ENCODE peak calls at places on chromosome X, in ten cellular contexts. T is choroid plexus epithelial cell, O is neural progenitor cell, C is uterus, Q is neural crest cell, I is GM12865, E is ovary, H is MCF 10A, Y is RWPE2, P is endothelial cell of umbilical vein. N is an unnamed sample.

GRCh38 chrX:149571770-149572169 is 15.5 kb downstream of the MAGEA9B start:
- DNase-seq in Y (no peak), Q (no peak), C (no peak), P (no peak), E (no peak), T (no peak), O (no peak), I (no peak), H (no peak), N (no peak)

GRCh38 chrX:65545456-65545855 is 10.9 kb upstream of the LAS1L start:
- DNase-seq in P (no peak), Q (no peak), O (no peak), H (no peak), E (no peak), I (no peak), T (no peak), C (no peak), Y (no peak), N (no peak)

GRCh38 chrX:2501246-2502102 is 698 bp upstream of the DHRSX start:
- DNase-seq in Y (no peak), H (no peak), T (no peak), O (no peak), I (no peak), P (no peak), E (no peak), Q (no peak), C (no peak), N (no peak)

GRCh38 chrX:67583171-67583570 is 39.4 kb downstream of the AR start:
- DNase-seq in P (no peak), T (no peak), H (no peak), E (no peak), I (no peak), Y (no peak), Q (no peak), C (no peak), O (no peak), N (no peak)

GRCh38 chrX:38878674-38879375 is 77.6 kb downstream of the MID1IP1 start:
- DNase-seq in P (no peak), Y (no peak), E (no peak), Q (no peak), C (no peak), I (no peak), O (no peak), H (no peak), T (no peak), N (no peak)

GRCh38 chrX:131626681-131627296 is 82.9 kb downstream of the OR13H1 start:
- DNase-seq in E (no peak), T (peak), H (peak), Y (no peak), I (no peak), C (no peak), O (peak), Q (no peak), P (no peak), N (no peak)

GRCh38 chrX:134484039-134484438 is 24.1 kb downstream of the HPRT1 start:
- DNase-seq in E (no peak), H (peak), Y (no peak), T (peak), I (peak), P (peak), Q (no peak), O (peak), C (no peak), N (no peak)

GRCh38 chrX:13778916-13779315 is 38.0 kb downstream of the GPM6B start:
- DNase-seq in E (no peak), Q (no peak), Y (no peak), I (no peak), O (peak), H (peak), T (peak), P (peak), C (no peak), N (no peak)

GRCh38 chrX:110394653-110395052 is 36.0 kb downstream of the RTL9 start:
- DNase-seq in H (peak), O (no peak), Q (no peak), E (no peak), C (no peak), Y (no peak), P (no peak), I (no peak), T (peak), N (no peak)

GRCh38 chrX:41621236-41621651 is 67.5 kb upstream of the GPR34 start:
- DNase-seq in T (peak), O (peak), E (no peak), C (no peak), Y (no peak), H (no peak), I (no peak), Q (no peak), P (peak), N (no peak)

GRCh38 chrX:47179221-47179927 is 14.3 kb upstream of the UBA1 start:
- DNase-seq in C (no peak), Q (no peak), P (no peak), I (no peak), O (no peak), E (no peak), T (peak), H (peak), Y (no peak), N (no peak)

GRCh38 chrX:21382715-21383114 is 8.5 kb downstream of the CNKSR2 start:
- DNase-seq in E (no peak), O (no peak), Y (no peak), P (no peak), I (no peak), Q (no peak), T (peak), C (no peak), H (no peak), N (no peak)

GRCh38 chrX:10507181-10507580 is 113.2 kb downstream of the MID1 start:
- DNase-seq in O (no peak), C (no peak), Q (no peak), H (no peak), T (peak), E (peak), Y (no peak), I (no peak), P (peak), N (no peak)

GRCh38 chrX:1727531-1728027 is 112.7 kb downstream of the ASMT start:
- DNase-seq in P (no peak), H (peak), Y (peak), O (no peak), T (no peak), E (no peak), Q (no peak), I (no peak), C (no peak), N (peak)

GRCh38 chrX:25020391-25021131 is 4.8 kb upstream of the ARX start:
- DNase-seq in Y (no peak), I (peak), C (no peak), H (peak), Q (peak), O (peak), E (peak), T (no peak), P (no peak), N (no peak)

GRCh38 chrX:129717902-129718301 is 20.9 kb upstream of the XPNPEP2 start:
- DNase-seq in Y (no peak), C (peak), O (no peak), I (no peak), H (peak), Q (no peak), T (peak), E (peak), P (no peak), N (no peak)

GRCh38 chrX:109281478-109282275 is 200.2 kb downstream of the GUCY2F start:
- DNase-seq in T (peak), P (peak), E (no peak), Q (no peak), O (peak), H (no peak), Y (no peak), I (peak), C (no peak), N (no peak)

DNA sequence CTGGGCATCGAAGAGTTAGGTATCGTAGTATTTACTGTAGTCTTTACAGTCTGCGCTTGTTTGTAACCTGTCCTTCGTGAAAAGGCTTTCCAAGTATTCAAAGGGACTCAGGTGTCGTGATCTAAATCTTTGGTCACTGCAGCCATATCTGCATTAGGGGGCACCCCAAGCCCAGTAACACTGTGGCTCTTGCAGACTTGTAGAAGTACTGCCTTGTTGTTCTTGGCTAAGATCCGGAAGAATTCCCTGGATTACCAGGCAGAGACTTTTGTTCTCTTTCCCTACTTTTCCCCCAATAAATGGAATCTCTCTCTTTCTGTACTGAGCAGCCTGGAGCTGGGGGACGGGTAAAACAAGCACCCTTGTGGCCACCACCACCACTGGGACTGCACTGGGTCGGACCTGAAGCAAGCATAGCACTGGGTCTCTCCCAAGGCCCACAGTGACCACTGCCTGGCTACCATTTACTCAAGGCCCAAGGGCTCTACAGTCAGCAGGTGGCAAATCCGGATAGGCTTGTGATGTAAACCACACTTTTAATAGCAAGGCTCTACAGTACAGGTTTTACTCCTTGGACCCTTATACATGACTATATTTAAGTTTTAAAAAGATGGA is 12.0 kb downstream of the CXorf58 start:
- DNase-seq in O (peak), T (no peak), H (peak), P (peak), Q (no peak), I (no peak), E (no peak), Y (no peak), C (no peak), N (no peak)
- TF ChIP-seq CTCF in O (peak), T (peak), H (no peak), P (peak), Q (no peak), I (no peak), E (no peak), Y (no peak), C (no peak), N (peak)

DNA sequence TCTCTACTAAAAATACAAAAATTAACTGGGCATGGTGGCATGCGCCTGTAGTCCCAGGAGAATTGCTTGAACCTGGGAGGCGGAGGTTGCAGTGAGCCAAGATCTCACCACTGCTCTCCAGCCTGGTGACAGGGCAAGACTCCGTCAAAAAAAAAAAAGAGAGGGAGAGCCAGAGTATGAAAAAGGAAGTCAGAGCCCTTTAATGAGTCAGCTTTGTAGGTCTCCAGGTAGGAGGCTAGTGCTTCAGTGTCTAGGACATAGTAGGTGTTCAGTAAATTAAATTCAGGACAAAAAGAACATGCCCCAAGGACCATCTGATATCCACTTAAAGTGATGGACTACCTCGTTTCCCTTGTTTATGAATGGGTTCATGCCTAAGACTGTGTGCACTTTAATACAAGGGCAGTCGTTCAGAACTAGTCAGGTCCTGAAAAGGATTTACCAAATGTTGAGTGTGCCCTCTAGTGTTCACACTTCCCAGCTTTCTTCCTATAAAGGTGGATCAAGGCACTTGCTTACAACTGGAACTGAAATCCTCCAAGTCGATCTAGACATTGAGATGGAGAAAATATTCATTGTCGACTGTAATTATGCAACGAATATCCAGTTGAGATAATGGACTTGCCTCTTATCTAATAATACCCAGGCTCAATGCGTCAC is 29.0 kb downstream of the F9 start:
- DNase-seq in H (peak), E (no peak), O (peak), P (peak), C (no peak), Q (peak), Y (no peak), T (peak), I (peak), N (no peak)
- TF ChIP-seq CTCF in H (peak), E (no peak), O (peak), P (peak), C (peak), Q (peak), Y (peak), T (peak), I (peak), N (peak)

DNA sequence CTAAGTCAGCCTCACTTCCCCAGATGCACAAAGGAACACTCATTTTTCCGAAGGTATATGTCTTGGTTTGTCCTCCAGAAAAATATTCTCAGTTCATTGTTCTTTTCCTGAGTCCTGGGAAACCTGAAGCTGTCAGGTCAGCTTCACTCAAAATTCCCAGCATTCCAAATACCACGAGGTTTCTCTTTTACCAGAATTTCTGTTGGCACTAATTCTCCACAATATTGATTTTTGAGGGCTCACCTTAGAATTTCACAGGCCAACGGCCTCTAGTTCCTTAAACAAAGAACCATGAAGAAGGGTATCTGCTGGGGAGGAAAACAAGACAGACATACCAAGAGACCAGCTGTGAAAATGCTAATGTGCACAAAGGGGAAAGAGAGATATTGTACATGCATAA is 8.0 kb upstream of the MAGEB5 start:
- DNase-seq in H (no peak), C (no peak), P (no peak), T (no peak), Q (no peak), I (no peak), O (no peak), Y (no peak), E (no peak), N (no peak)
- TF ChIP-seq CTCF in H (no peak), C (no peak), P (no peak), T (no peak), Q (no peak), I (no peak), O (no peak), Y (no peak), E (no peak), N (no peak)

GRCh38 chrX:15127010-15127409 is 142.9 kb downstream of the ASB9 start:
- DNase-seq in C (no peak), O (no peak), Q (no peak), P (no peak), Y (no peak), T (no peak), I (no peak), E (no peak), H (peak), N (no peak)
- TF ChIP-seq CTCF in C (no peak), O (peak), Q (no peak), P (no peak), Y (no peak), T (peak), I (no peak), E (no peak), H (no peak), N (no peak)

GRCh38 chrX:70998402-70999027 is 67.6 kb upstream of the SLC7A3 start:
- DNase-seq in Y (no peak), T (peak), I (peak), H (peak), Q (peak), O (peak), P (peak), E (no peak), C (no peak), N (no peak)
- TF ChIP-seq CTCF in Y (peak), T (peak), I (peak), H (no peak), Q (peak), O (peak), P (peak), E (no peak), C (peak), N (peak)

DNA sequence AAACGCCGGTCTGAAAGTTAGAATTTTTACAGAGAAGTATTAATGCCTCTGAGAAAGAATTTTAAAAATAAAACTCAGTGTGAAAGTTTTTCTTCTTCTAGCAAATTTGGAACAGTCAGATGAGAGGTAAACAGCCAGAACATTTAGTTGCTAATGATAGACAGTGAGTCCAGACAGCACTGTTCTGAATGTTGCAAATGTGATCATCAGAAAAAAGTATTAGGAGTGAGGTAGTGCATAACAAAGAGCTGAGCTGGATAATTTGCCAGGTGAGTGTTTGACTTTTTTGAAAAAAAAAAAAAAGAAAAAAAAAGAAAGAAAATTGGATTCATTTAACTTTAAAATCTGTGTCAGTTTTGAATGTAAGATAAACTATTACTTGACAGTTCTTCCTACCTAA is 42.0 kb upstream of the GRPR start:
- DNase-seq in Y (no peak), E (no peak), P (no peak), H (no peak), T (no peak), O (no peak), Q (no peak), I (no peak), C (no peak), N (no peak)
- TF ChIP-seq CTCF in Y (no peak), E (no peak), P (no peak), H (no peak), T (no peak), O (no peak), Q (no peak), I (no peak), C (no peak), N (no peak)

GRCh38 chrX:53166103-53166502 is 58.9 kb downstream of the KDM5C start:
- DNase-seq in T (no peak), P (no peak), E (no peak), O (no peak), Q (no peak), H (no peak), Y (no peak), I (no peak), C (no peak), N (no peak)

GRCh38 chrX:53171356-53171755 is 53.7 kb downstream of the KDM5C start:
- DNase-seq in O (no peak), I (no peak), H (peak), E (no peak), Q (no peak), Y (no peak), C (no peak), P (no peak), T (no peak), N (no peak)
- TF ChIP-seq CTCF in O (peak), I (no peak), H (no peak), E (no peak), Q (no peak), Y (no peak), C (no peak), P (no peak), T (no peak), N (no peak)

GRCh38 chrX:318739-319578 is at the start of gene GTPBP6:
- DNase-seq in I (peak), C (peak), H (peak), T (peak), O (peak), Q (peak), P (peak), E (peak), Y (peak), N (peak)
- TF ChIP-seq CTCF in I (no peak), C (no peak), H (no peak), T (peak), O (no peak), Q (no peak), P (peak), E (no peak), Y (peak), N (no peak)

N was measured in type B pancreatic cell.